ENCODE peak calls at places on chromosome 10, in seven cellular contexts. R is T follicular helper cell; W is thoracic aorta; V is posterior vena cava; Z is GM12892; B is coronary artery; G is naive thymus-derived CD4-positive, alpha-beta T cell. P is an unnamed sample.

GRCh38 chr10:25130911-25131310 is 43.9 kb upstream of the GPR158 start:
- DNase-seq in R (no peak), W (no peak), V (no peak), Z (no peak), B (no peak), G (no peak), P (peak)

GRCh38 chr10:103836776-103837344 is 18.5 kb downstream of the SH3PXD2A start:
- DNase-seq in R (no peak), W (no peak), V (no peak), Z (no peak), B (peak), G (no peak), P (no peak)

GRCh38 chr10:31697271-31698168 is 231.1 kb downstream of the ARHGAP12 start:
- DNase-seq in R (no peak), W (peak), V (peak), Z (no peak), B (peak), G (no peak), P (peak)

GRCh38 chr10:110794808-110795207 is 76.9 kb upstream of the PDCD4 start:
- DNase-seq in R (no peak), W (no peak), V (no peak), Z (no peak), B (no peak), G (no peak), P (no peak)

GRCh38 chr10:48602401-48603135 is 2.3 kb downstream of the ARHGAP22 start:
- DNase-seq in R (no peak), W (no peak), V (no peak), Z (no peak), B (peak), G (no peak), P (no peak)

GRCh38 chr10:125038637-125039036 is 96.7 kb downstream of the ZRANB1 start:
- DNase-seq in R (no peak), W (no peak), V (peak), Z (no peak), B (peak), G (no peak), P (peak)

GRCh38 chr10:22086730-22087364 is 83.3 kb upstream of the DNAJC1 start:
- DNase-seq in R (no peak), W (no peak), V (peak), Z (no peak), B (no peak), G (no peak), P (peak)

GRCh38 chr10:101607124-101607523 is 19.0 kb downstream of the DPCD start:
- DNase-seq in R (no peak), W (no peak), V (no peak), Z (no peak), B (no peak), G (no peak), P (no peak)

GRCh38 chr10:95364342-95364741 is 73.5 kb upstream of the PDLIM1 start:
- DNase-seq in R (no peak), W (no peak), V (no peak), Z (no peak), B (no peak), G (no peak), P (no peak)

GRCh38 chr10:52855546-52856325 is 83.2 kb upstream of the MBL2 start:
- DNase-seq in R (no peak), W (no peak), V (no peak), Z (no peak), B (no peak), G (no peak), P (no peak)

GRCh38 chr10:103612462-103613365 is 119.2 kb downstream of the NEURL1 start:
- DNase-seq in R (no peak), W (no peak), V (no peak), Z (no peak), B (no peak), G (no peak), P (peak)

GRCh38 chr10:47298730-47299129 is 1.3 kb upstream of the GDF10 start:
- DNase-seq in R (no peak), W (no peak), V (no peak), Z (no peak), B (no peak), G (no peak), P (no peak)

GRCh38 chr10:96642973-96643372 is 56.2 kb upstream of the TM9SF3 start:
- DNase-seq in R (no peak), W (peak), V (peak), Z (no peak), B (no peak), G (no peak), P (peak)

GRCh38 chr10:110706690-110707098 is 62.6 kb downstream of the RBM20 start:
- DNase-seq in R (no peak), W (no peak), V (no peak), Z (no peak), B (peak), G (no peak), P (no peak)

GRCh38 chr10:43110318-43111071 is 27.8 kb upstream of the CSGALNACT2 start:
- DNase-seq in R (no peak), W (no peak), V (peak), Z (no peak), B (no peak), G (no peak), P (peak)

GRCh38 chr10:30294506-30295280 is 54.4 kb downstream of the MTPAP start:
- DNase-seq in R (no peak), W (no peak), V (no peak), Z (no peak), B (no peak), G (no peak), P (no peak)

GRCh38 chr10:125605167-125605566 is 77.8 kb downstream of the TEX36 start:
- DNase-seq in R (no peak), W (no peak), V (no peak), Z (no peak), B (peak), G (no peak), P (no peak)

GRCh38 chr10:93894516-93895378 is 969 bp downstream of the SLC35G1 start:
- DNase-seq in R (no peak), W (no peak), V (no peak), Z (no peak), B (no peak), G (no peak), P (no peak)

GRCh38 chr10:86647773-86648705 is 6.3 kb upstream of the OPN4 start:
- DNase-seq in R (no peak), W (no peak), V (peak), Z (no peak), B (no peak), G (no peak), P (no peak)

GRCh38 chr10:105742184-105742583 is 1101.1 kb downstream of the SORCS3 start:
- DNase-seq in R (no peak), W (no peak), V (no peak), Z (no peak), B (no peak), G (no peak), P (peak)

GRCh38 chr10:88482220-88482619 is 100.9 kb downstream of the RNLS start:
- DNase-seq in R (no peak), W (no peak), V (no peak), Z (no peak), B (no peak), G (no peak), P (no peak)

GRCh38 chr10:29784175-29784773 is 149.5 kb upstream of the SVIL start:
- DNase-seq in R (no peak), W (peak), V (peak), Z (no peak), B (peak), G (no peak), P (peak)

GRCh38 chr10:129877773-129878371 is 86.2 kb downstream of the EBF3 start:
- DNase-seq in R (peak), W (no peak), V (no peak), Z (no peak), B (no peak), G (no peak), P (no peak)

GRCh38 chr10:113858541-113858940 is 4.1 kb downstream of the NHLRC2 start:
- DNase-seq in R (no peak), W (no peak), V (no peak), Z (no peak), B (no peak), G (no peak), P (peak)

GRCh38 chr10:70925377-70926214 is 37.2 kb upstream of the PCBD1 start:
- DNase-seq in R (peak), W (no peak), V (peak), Z (peak), B (no peak), G (no peak), P (no peak)

GRCh38 chr10:59628456-59628855 is 81.2 kb downstream of the SLC16A9 start:
- DNase-seq in R (no peak), W (no peak), V (no peak), Z (no peak), B (no peak), G (no peak), P (no peak)

GRCh38 chr10:49398000-49398861 is 2.3 kb upstream of the DRGX start:
- DNase-seq in R (peak), W (no peak), V (peak), Z (peak), B (peak), G (no peak), P (peak)

GRCh38 chr10:91049961-91050360 is 129.1 kb upstream of the ANKRD1 start:
- DNase-seq in R (no peak), W (no peak), V (no peak), Z (no peak), B (no peak), G (no peak), P (no peak)

GRCh38 chr10:102120142-102120986 is at the start of gene LDB1:
- DNase-seq in R (peak), W (peak), V (peak), Z (peak), B (peak), G (peak), P (peak)

GRCh38 chr10:59006511-59007306 is 169.7 kb upstream of the PHYHIPL start:
- DNase-seq in R (no peak), W (no peak), V (no peak), Z (peak), B (no peak), G (no peak), P (peak)

GRCh38 chr10:86798636-86799035 is 42.2 kb downstream of the BMPR1A start:
- DNase-seq in R (no peak), W (no peak), V (no peak), Z (no peak), B (no peak), G (no peak), P (no peak)

GRCh38 chr10:3853547-3853989 is 68.6 kb upstream of the KLF6 start:
- DNase-seq in R (no peak), W (no peak), V (no peak), Z (no peak), B (no peak), G (no peak), P (peak)

P was measured in bronchial epithelial cell.